ENCODE peak calls at places on chromosomes 13 and 19, in five cellular contexts. One of them, this sample, is unnamed.

GRCh38 chr13:24038846-24039330 is 121.6 kb upstream of the SPATA13 start:
- DNase-seq in HFF-Myc: peak
- DNase-seq in NCI-H1048: no peak
- DNase-seq in SJSA1: peak
- DNase-seq in pulmonary artery endothelial cell: no peak
- DNase-seq in this sample: no peak

GRCh38 chr13:42925626-42926025 is 66.4 kb downstream of the EPSTI1 start:
- DNase-seq in HFF-Myc: no peak
- DNase-seq in NCI-H1048: no peak
- DNase-seq in SJSA1: no peak
- DNase-seq in pulmonary artery endothelial cell: no peak
- DNase-seq in this sample: no peak

GRCh38 chr19:44356383-44357111 is at the start of gene ZNF112:
- DNase-seq in HFF-Myc: peak
- DNase-seq in NCI-H1048: peak
- DNase-seq in SJSA1: peak
- DNase-seq in pulmonary artery endothelial cell: peak
- DNase-seq in this sample: no peak

GRCh38 chr19:45973564-45974338 is at the start of gene NOVA2:
- DNase-seq in HFF-Myc: no peak
- DNase-seq in NCI-H1048: peak
- DNase-seq in SJSA1: peak
- DNase-seq in pulmonary artery endothelial cell: peak
- DNase-seq in this sample: no peak

GRCh38 chr13:75489502-75490263 is 7.7 kb upstream of the TBC1D4 start:
- DNase-seq in HFF-Myc: no peak
- DNase-seq in NCI-H1048: no peak
- DNase-seq in SJSA1: peak
- DNase-seq in pulmonary artery endothelial cell: no peak
- DNase-seq in this sample: no peak

GRCh38 chr13:64553411-64554129 is 2676.6 kb downstream of the PCDH9 start:
- DNase-seq in HFF-Myc: no peak
- DNase-seq in NCI-H1048: no peak
- DNase-seq in SJSA1: no peak
- DNase-seq in pulmonary artery endothelial cell: no peak
- DNase-seq in this sample: no peak

GRCh38 chr19:35021596-35021995 is 8.7 kb upstream of the SCN1B start:
- DNase-seq in HFF-Myc: no peak
- DNase-seq in NCI-H1048: no peak
- DNase-seq in SJSA1: no peak
- DNase-seq in pulmonary artery endothelial cell: no peak
- DNase-seq in this sample: no peak

GRCh38 chr19:45346449-45346848 is 5.9 kb downstream of the KLC3 start:
- DNase-seq in HFF-Myc: no peak
- DNase-seq in NCI-H1048: no peak
- DNase-seq in SJSA1: no peak
- DNase-seq in pulmonary artery endothelial cell: no peak
- DNase-seq in this sample: no peak

GRCh38 chr13:35814573-35814972 is 316.6 kb downstream of the DCLK1 start:
- DNase-seq in HFF-Myc: no peak
- DNase-seq in NCI-H1048: no peak
- DNase-seq in SJSA1: no peak
- DNase-seq in pulmonary artery endothelial cell: no peak
- DNase-seq in this sample: no peak

GRCh38 chr13:79779761-79780160 is 298.8 kb downstream of the NDFIP2 start:
- DNase-seq in HFF-Myc: no peak
- DNase-seq in NCI-H1048: no peak
- DNase-seq in SJSA1: peak
- DNase-seq in pulmonary artery endothelial cell: no peak
- DNase-seq in this sample: no peak

GRCh38 chr19:15948223-15949058 is at the start of gene OR10H4:
- DNase-seq in HFF-Myc: no peak
- DNase-seq in NCI-H1048: no peak
- DNase-seq in SJSA1: no peak
- DNase-seq in pulmonary artery endothelial cell: no peak
- DNase-seq in this sample: no peak

GRCh38 chr13:30186644-30187431 is 120.5 kb downstream of the KATNAL1 start:
- DNase-seq in HFF-Myc: no peak
- DNase-seq in NCI-H1048: no peak
- DNase-seq in SJSA1: no peak
- DNase-seq in pulmonary artery endothelial cell: no peak
- DNase-seq in this sample: no peak

This sample was measured in activated naive CD4-positive, alpha-beta T cell.